ENCODE peak calls at places on chromosomes 13 and 19, in four cellular contexts. O is stimulated activated CD4-positive, alpha-beta T cell treated with anti-CD3 and anti-CD28 coated beads, TNF-alpha, amount 100 ng/mL, for 48 hours; M is AG08395; G is astrocyte of the spinal cord. P is an unnamed sample.

GRCh38 chr13:33139186-33139585 is 123.0 kb downstream of the KL start:
- DNase-seq in M (no peak), O (no peak), G (no peak), P (no peak)

GRCh38 chr13:79522583-79522982 is 41.6 kb downstream of the NDFIP2 start:
- DNase-seq in M (peak; percentile 8), G (peak; percentile 93), O (no peak), P (peak; percentile 9)

GRCh38 chr19:32230441-32230840 is 115.0 kb upstream of the ZNF507 start:
- DNase-seq in O (no peak), G (no peak), M (no peak), P (no peak)

GRCh38 chr13:78816154-78816553 is 157.2 kb upstream of the OBI1 start:
- DNase-seq in O (no peak), M (no peak), G (no peak), P (no peak)

GRCh38 chr19:3099347-3100145 is 5.4 kb downstream of the GNA11 start:
- DNase-seq in M (no peak), G (no peak), O (no peak), P (no peak)

GRCh38 chr19:38478273-38478971 is 44.9 kb downstream of the RYR1 start:
- DNase-seq in G (no peak), O (no peak), M (no peak), P (no peak)

GRCh38 chr19:39602224-39602623 is at the start of gene LGALS13:
- DNase-seq in G (no peak), M (no peak), O (no peak), P (no peak)

GRCh38 chr19:55657004-55657747 is 2.3 kb downstream of the U2AF2 start:
- DNase-seq in G (no peak), M (no peak), O (no peak), P (no peak)

GRCh38 chr13:79645569-79645968 is 164.6 kb downstream of the NDFIP2 start:
- DNase-seq in M (no peak), O (no peak), G (no peak), P (no peak)

GRCh38 chr13:81639984-81640582 is 1299.2 kb upstream of the SPRY2 start:
- DNase-seq in G (no peak), M (no peak), O (no peak), P (no peak)

GRCh38 chr13:33186851-33187250 is 98.7 kb downstream of the STARD13 start:
- DNase-seq in O (no peak), M (no peak), G (peak; percentile 76), P (no peak)

GRCh38 chr13:45718063-45718462 is 15.9 kb downstream of the CBY2 start:
- DNase-seq in G (peak; percentile 22), O (no peak), M (peak; percentile 12), P (peak; percentile 52)

GRCh38 chr19:44532819-44533218 is 3.3 kb upstream of the CEACAM20 start:
- DNase-seq in M (no peak), O (no peak), G (no peak), P (no peak)

GRCh38 chr13:89925107-89925506 is 1422.4 kb upstream of the MIR17HG start:
- DNase-seq in G (peak; percentile 43), O (no peak), M (peak; percentile 3), P (no peak)

GRCh38 chr19:17948967-17949930 is 16.4 kb downstream of the CCDC124 start:
- DNase-seq in G (no peak), M (no peak), O (no peak), P (no peak)

GRCh38 chr13:94416454-94417080 is 62.9 kb downstream of the DCT start:
- DNase-seq in O (no peak), M (no peak), G (no peak), P (no peak)

GRCh38 chr19:58519087-58519354 is 589 bp downstream of the ZBTB45 start:
- DNase-seq in O (no peak), G (peak; percentile 77), M (peak; percentile 80), P (peak; percentile 41)

GRCh38 chr13:75430618-75431209 is 51.3 kb downstream of the TBC1D4 start:
- DNase-seq in M (no peak), O (no peak), G (no peak), P (no peak)

GRCh38 chr13:78658630-78659449 is at the start of gene OBI1:
- DNase-seq in M (peak; percentile 95), G (peak; percentile 92), O (peak; percentile 77), P (peak; percentile 60)

GRCh38 chr13:20350819-20351218 is 118.7 kb upstream of the GJB6 start:
- DNase-seq in O (no peak), M (no peak), G (no peak), P (no peak)

GRCh38 chr13:51278426-51279130 is 56.4 kb downstream of the FAM124A start:
- DNase-seq in G (no peak), O (no peak), M (no peak), P (no peak)

GRCh38 chr13:79725841-79726240 is 244.9 kb downstream of the NDFIP2 start:
- DNase-seq in O (no peak), G (no peak), M (no peak), P (no peak)

GRCh38 chr19:39046037-39046821 is 13.9 kb upstream of the FBXO27 start:
- DNase-seq in M (no peak), G (no peak), O (no peak), P (no peak)

GRCh38 chr19:51327066-51327985 is 14.6 kb downstream of the VSIG10L start:
- DNase-seq in O (peak; percentile 44), M (peak; percentile 70), G (no peak), P (peak; percentile 53)

GRCh38 chr13:50229935-50230334 is 214.7 kb downstream of the KCNRG start:
- DNase-seq in O (no peak), G (no peak), M (no peak), P (no peak)

GRCh38 chr19:29117926-29118325 is 95.0 kb downstream of the UQCRFS1 start:
- DNase-seq in G (no peak), M (no peak), O (no peak), P (no peak)

GRCh38 chr19:18852634-18853033 is 20.9 kb downstream of the UPF1 start:
- DNase-seq in G (no peak), O (no peak), M (no peak), P (no peak)

GRCh38 chr13:111215081-111216047 is 100.3 kb downstream of the ARHGEF7 start:
- DNase-seq in G (no peak), M (no peak), O (no peak), P (no peak)

GRCh38 chr19:5225486-5226345 is 114.9 kb downstream of the PTPRS start:
- DNase-seq in M (no peak), G (no peak), O (no peak), P (no peak)

GRCh38 chr13:114282143-114282685 is 813 bp downstream of the UPF3A start:
- DNase-seq in M (peak; percentile 58), G (peak; percentile 81), O (peak; percentile 9), P (peak; percentile 40)

GRCh38 chr19:19342086-19343015 is 21.7 kb downstream of the MAU2 start:
- DNase-seq in G (peak; percentile 50), O (no peak), M (peak; percentile 86), P (peak; percentile 41)

GRCh38 chr19:46384396-46384795 is 29.0 kb downstream of the CCDC8 start:
- DNase-seq in M (no peak), O (no peak), G (no peak), P (no peak)

GRCh38 chr19:35777411-35777841 is 2.1 kb downstream of the ARHGAP33 start:
- DNase-seq in M (no peak), O (no peak), G (no peak), P (no peak)